ENCODE peak calls at places on chromosomes 6 and 20, in nine cellular contexts. H is mammary epithelial cell, S is ovary, W is fibroblast of lung, J is A673, C is GM23248, T is heart right ventricle, A is OCI-LY7, R is SJSA1. L is an unnamed sample. For H3K9me3, the result is how much of the 10 kb centered on the place peaks cover.

GRCh38 chr6:15941168-15941567 is 187.7 kb upstream of the MYLIP start:
- DNase-seq in H (no peak), S (no peak), W (no peak), J (no peak), C (no peak), T (no peak), A (no peak), R (no peak), L (no peak)

GRCh38 chr6:85552652-85553051 is 41.0 kb downstream of the SNX14 start:
- DNase-seq in H (no peak), S (no peak), W (no peak), J (no peak), C (no peak), T (no peak), A (no peak), R (no peak), L (no peak)

GRCh38 chr6:17098538-17098937 is 3.3 kb upstream of the STMND1 start:
- DNase-seq in H (no peak), S (no peak), W (peak), J (no peak), C (peak), T (no peak), A (no peak), R (no peak), L (no peak)

GRCh38 chr6:125304970-125305369 is 3.2 kb upstream of the HDDC2 start:
- DNase-seq in H (no peak), S (no peak), W (no peak), J (no peak), C (no peak), T (no peak), A (no peak), R (no peak), L (no peak)

GRCh38 chr6:11098009-11098408 is 4.4 kb downstream of the SMIM13 start:
- DNase-seq in H (no peak), S (no peak), W (no peak), J (no peak), C (no peak), T (no peak), A (no peak), R (no peak), L (no peak)

GRCh38 chr6:19356692-19357091 is 480.5 kb upstream of the ID4 start:
- DNase-seq in H (peak), S (no peak), W (no peak), J (no peak), C (peak), T (no peak), A (no peak), R (no peak), L (no peak)

GRCh38 chr20:59015411-59015810 is 3.8 kb upstream of the TUBB1 start:
- DNase-seq in H (no peak), S (no peak), W (no peak), J (no peak), C (no peak), T (no peak), A (no peak), R (no peak), L (no peak)

GRCh38 chr6:162778603-162779002 is 50.8 kb downstream of the PACRG start:
- DNase-seq in H (no peak), S (no peak), W (no peak), J (no peak), C (no peak), T (no peak), A (no peak), R (no peak), L (no peak)

GRCh38 chr6:152634773-152635172 is 2.4 kb downstream of the SYNE1 start:
- DNase-seq in H (no peak), S (no peak), W (no peak), J (no peak), C (peak), T (no peak), A (no peak), R (no peak), L (no peak)

GRCh38 chr20:2132461-2132901 is 30.9 kb downstream of the STK35 start:
- DNase-seq in H (peak), S (no peak), W (no peak), J (no peak), C (peak), T (no peak), A (no peak), R (no peak), L (no peak)

GRCh38 chr6:170087946-170088348 is 202.9 kb downstream of the DLL1 start:
- DNase-seq in H (no peak), S (no peak), W (no peak), J (no peak), C (no peak), T (no peak), A (peak), R (peak), L (no peak)

GRCh38 chr6:129860901-129861665 is at the start of gene TMEM244:
- DNase-seq in H (no peak), S (no peak), W (peak), J (no peak), C (peak), T (no peak), A (no peak), R (no peak), L (no peak)

GRCh38 chr6:6803180-6803978 is 214.9 kb downstream of the LY86 start:
- DNase-seq in H (peak), S (no peak), W (no peak), J (no peak), C (no peak), T (no peak), A (peak), R (no peak), L (no peak)

GRCh38 chr6:21180800-21181337 is 412.7 kb upstream of the SOX4 start:
- DNase-seq in H (no peak), S (no peak), W (no peak), J (no peak), C (no peak), T (no peak), A (no peak), R (no peak), L (no peak)

GRCh38 chr6:40791004-40791403 is 203.8 kb upstream of the LRFN2 start:
- DNase-seq in H (peak), S (no peak), W (no peak), J (no peak), C (peak), T (no peak), A (no peak), R (no peak), L (no peak)

GRCh38 chr6:1930356-1930755 is 315.0 kb downstream of the GMDS start:
- DNase-seq in H (no peak), S (no peak), W (no peak), J (no peak), C (peak), T (no peak), A (no peak), R (no peak), L (no peak)

GRCh38 chr6:17042422-17043147 is 59.3 kb upstream of the STMND1 start:
- DNase-seq in H (peak), S (no peak), W (peak), J (peak), C (peak), T (peak), A (no peak), R (peak), L (no peak)

GRCh38 chr6:23106951-23107350 is 537.6 kb downstream of the HDGFL1 start:
- DNase-seq in H (peak), S (no peak), W (peak), J (no peak), C (peak), T (no peak), A (no peak), R (no peak), L (no peak)
- H3K9me3 ChIP-seq in H (under half), S (under half), W (under half), J (under half), C (under half), T (under half), A (under half), R (under half), L (under half)

GRCh38 chr6:167572841-167573271 is 248.0 kb downstream of the TTLL2 start:
- DNase-seq in H (no peak), S (no peak), W (no peak), J (no peak), C (no peak), T (no peak), A (no peak), R (peak), L (no peak)

GRCh38 chr6:167575201-167575696 is 250.4 kb downstream of the TTLL2 start:
- DNase-seq in H (no peak), S (no peak), W (no peak), J (no peak), C (no peak), T (no peak), A (no peak), R (no peak), L (no peak)

GRCh38 chr6:167576050-167576741 is 250.5 kb upstream of the AFDN start:
- DNase-seq in H (no peak), S (no peak), W (no peak), J (no peak), C (no peak), T (no peak), A (no peak), R (no peak), L (no peak)

GRCh38 chr6:167573461-167574215 is 248.8 kb downstream of the TTLL2 start:
- DNase-seq in H (no peak), S (peak), W (no peak), J (no peak), C (no peak), T (no peak), A (no peak), R (no peak), L (no peak)

DNA sequence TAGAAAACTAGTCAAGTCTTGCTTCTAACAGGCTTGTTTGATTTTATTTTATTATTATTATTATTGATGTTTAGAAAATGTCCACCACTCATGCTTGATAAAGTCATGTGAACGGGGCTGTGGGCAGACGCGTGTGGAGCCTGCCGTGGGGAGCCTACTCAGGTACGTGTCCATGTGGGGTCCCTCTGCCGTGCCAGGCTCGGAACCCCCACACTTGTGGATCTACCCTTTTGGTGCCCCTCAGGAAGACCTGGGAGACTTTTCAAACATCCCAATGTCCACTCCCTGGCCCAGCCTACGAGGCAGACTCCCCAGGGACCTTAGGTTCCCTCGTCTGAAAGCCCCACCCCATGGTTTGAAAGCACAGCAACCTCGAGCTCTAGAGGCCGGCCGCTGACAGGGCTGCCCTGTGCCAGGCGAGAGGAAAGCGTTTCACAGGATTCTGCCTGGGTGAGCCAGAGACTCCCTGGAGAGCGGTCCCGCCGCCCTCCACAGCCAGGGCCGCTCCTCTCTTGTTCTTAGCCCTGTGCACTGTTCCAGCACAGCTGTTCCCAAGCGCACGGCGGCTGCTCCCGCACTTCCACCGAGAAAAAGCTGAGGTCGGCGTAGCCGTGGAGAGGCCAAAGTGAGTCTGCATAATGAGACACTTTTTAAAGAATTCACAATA is 249.7 kb downstream of the TTLL2 start:
- DNase-seq in H (no peak), S (no peak), W (no peak), J (no peak), C (no peak), T (no peak), A (no peak), R (no peak), L (no peak)
- H3K9me3 ChIP-seq in H (under half), S (under half), W (under half), J (under half), C (under half), T (under half), A (under half), R (under half), L (under half)

GRCh38 chr6:80425089-80425823 is 318.8 kb downstream of the BCKDHB start:
- DNase-seq in H (peak), S (no peak), W (peak), J (no peak), C (peak), T (no peak), A (no peak), R (peak), L (no peak)
- H3K9me3 ChIP-seq in H (under half), S (under half), W (under half), J (under half), C (under half), T (under half), A (under half), R (under half), L (under half)

GRCh38 chr20:37456948-37457347 is 64.1 kb upstream of the NNAT start:
- DNase-seq in H (no peak), S (no peak), W (no peak), J (no peak), C (no peak), T (no peak), A (no peak), R (no peak), L (no peak)

GRCh38 chr20:37455659-37456058 is 65.4 kb upstream of the NNAT start:
- DNase-seq in H (no peak), S (no peak), W (no peak), J (no peak), C (no peak), T (no peak), A (no peak), R (no peak), L (no peak)

GRCh38 chr20:37453288-37453687 is 67.8 kb upstream of the NNAT start:
- DNase-seq in H (no peak), S (no peak), W (no peak), J (no peak), C (no peak), T (no peak), A (no peak), R (no peak), L (no peak)

GRCh38 chr20:37453836-37454235 is 67.2 kb upstream of the NNAT start:
- DNase-seq in H (no peak), S (no peak), W (no peak), J (no peak), C (no peak), T (no peak), A (no peak), R (no peak), L (no peak)

DNA sequence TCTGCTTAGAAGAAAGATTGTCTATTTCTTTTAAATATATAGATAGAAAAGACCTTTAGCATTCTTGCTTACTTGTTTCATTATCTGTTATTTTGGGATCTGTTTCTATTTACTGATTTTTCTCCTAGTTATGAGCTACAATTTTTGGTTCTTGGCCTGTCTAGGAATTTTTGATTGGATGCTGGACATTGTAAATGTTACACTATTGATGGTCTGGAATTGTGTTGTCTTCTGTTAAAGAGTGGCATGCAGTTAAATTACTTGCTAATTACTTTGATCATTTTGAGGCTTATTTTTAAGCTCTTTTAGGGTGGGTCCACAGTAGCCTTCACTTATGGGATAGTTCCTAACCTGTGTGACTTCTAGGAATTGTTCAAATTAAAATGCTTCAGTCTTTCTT is 66.4 kb upstream of the NNAT start:
- DNase-seq in H (no peak), S (no peak), W (no peak), J (no peak), C (no peak), T (no peak), A (no peak), R (no peak), L (no peak)
- H3K9me3 ChIP-seq in H (under half), S (under half), W (under half), J (under half), C (under half), T (under half), A (under half), R (under half), L (under half)

GRCh38 chr6:301526-301925 is 9.2 kb downstream of the DUSP22 start:
- DNase-seq in H (no peak), S (no peak), W (no peak), J (no peak), C (no peak), T (no peak), A (no peak), R (no peak), L (no peak)
- H3K9me3 ChIP-seq in H (under half), S (under half), W (under half), J (under half), C (under half), T (under half), A (under half), R (under half), L (under half)

DNA sequence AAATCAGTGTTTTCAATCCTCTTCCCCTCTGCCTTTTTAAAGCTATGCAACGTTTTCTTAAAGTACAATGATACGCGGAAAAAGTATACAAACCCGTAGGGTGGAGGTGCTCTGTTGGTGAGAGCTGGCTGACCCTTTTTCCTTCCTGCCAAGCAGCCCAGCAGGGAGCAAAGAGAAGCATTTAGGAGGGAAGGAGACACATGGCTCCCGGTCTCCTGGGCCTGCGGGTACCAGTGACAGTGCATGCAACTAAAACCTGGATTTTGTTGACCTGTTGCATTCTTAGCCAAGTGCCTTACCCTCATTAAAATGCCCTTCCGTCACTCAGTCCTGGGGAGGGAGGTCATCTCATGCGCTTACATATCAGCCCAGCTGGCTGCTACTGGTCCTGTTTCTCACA is 87.2 kb downstream of the SLX4IP start:
- DNase-seq in H (no peak), S (no peak), W (no peak), J (no peak), C (no peak), T (no peak), A (no peak), R (no peak), L (no peak)
- H3K9me3 ChIP-seq in H (under half), S (under half), W (under half), J (under half), C (under half), T (under half), A (under half), R (under half), L (under half)

GRCh38 chr6:303948-304558 is 11.8 kb downstream of the DUSP22 start:
- DNase-seq in H (no peak), S (no peak), W (no peak), J (no peak), C (no peak), T (no peak), A (no peak), R (no peak), L (no peak)

GRCh38 chr6:301929-302705 is 9.8 kb downstream of the DUSP22 start:
- DNase-seq in H (no peak), S (no peak), W (no peak), J (no peak), C (no peak), T (no peak), A (no peak), R (no peak), L (no peak)

GRCh38 chr6:300494-301198 is 8.4 kb downstream of the DUSP22 start:
- DNase-seq in H (no peak), S (no peak), W (no peak), J (no peak), C (no peak), T (no peak), A (no peak), R (no peak), L (no peak)

GRCh38 chr6:303263-303662 is 11.0 kb downstream of the DUSP22 start:
- DNase-seq in H (no peak), S (no peak), W (no peak), J (no peak), C (no peak), T (no peak), A (no peak), R (no peak), L (no peak)

DNA sequence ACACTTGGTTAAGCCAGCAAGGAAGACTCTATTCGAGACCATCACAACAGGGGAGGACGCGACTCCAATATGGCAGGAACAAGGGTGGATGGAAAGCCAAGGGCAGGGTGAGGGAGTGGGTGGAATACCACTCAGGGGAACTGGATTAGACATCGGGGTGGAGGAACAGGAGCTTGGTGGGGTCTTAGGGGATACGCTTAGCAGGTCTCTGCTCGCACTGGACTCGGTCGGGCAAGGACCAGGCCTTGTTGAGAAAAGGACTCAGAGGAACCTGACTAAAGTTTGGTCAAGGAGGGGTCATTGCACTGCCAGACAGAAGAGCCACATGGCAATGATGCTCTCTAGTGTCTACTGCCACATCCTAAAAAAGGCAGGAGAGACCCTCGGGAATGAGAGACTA is 10.5 kb downstream of the DUSP22 start:
- DNase-seq in H (no peak), S (no peak), W (no peak), J (no peak), C (no peak), T (no peak), A (no peak), R (no peak), L (no peak)
- H3K9me3 ChIP-seq in H (under half), S (under half), W (under half), J (under half), C (under half), T (under half), A (under half), R (under half), L (under half)

DNA sequence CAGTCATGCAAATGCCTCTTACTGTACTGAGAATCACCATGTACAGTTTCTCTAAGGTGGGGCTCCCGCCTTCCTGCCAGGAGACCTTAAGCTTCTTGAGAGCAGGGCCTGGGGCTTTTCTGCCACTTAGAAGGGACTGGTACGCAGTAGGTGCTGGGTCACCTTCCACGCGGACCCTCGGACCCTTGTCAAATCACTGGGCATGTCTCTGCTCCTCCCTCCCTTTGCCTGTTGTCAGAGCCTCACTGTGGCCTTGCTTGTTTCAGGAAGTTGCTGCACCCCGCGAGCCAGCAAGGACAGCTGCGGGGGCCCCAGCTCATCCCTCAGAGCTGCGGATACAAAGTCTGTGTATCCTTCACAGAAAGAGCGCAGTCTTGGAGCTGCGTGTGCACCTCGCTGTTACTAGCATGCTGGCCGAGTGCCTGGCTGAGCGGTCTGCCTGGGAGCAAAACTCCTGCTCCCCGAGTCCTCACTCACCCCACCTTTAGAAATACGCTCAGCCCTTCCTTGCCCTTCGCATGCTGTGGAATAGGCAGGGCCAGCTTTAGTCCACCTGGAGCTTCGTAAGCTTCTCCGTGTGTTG is 30.7 kb upstream of the IRF4 start:
- DNase-seq in H (no peak), S (no peak), W (no peak), J (no peak), C (no peak), T (no peak), A (peak), R (no peak), L (no peak)
- H3K9me3 ChIP-seq in H (under half), S (under half), W (under half), J (under half), C (under half), T (under half), A (under half), R (under half), L (under half)

DNA sequence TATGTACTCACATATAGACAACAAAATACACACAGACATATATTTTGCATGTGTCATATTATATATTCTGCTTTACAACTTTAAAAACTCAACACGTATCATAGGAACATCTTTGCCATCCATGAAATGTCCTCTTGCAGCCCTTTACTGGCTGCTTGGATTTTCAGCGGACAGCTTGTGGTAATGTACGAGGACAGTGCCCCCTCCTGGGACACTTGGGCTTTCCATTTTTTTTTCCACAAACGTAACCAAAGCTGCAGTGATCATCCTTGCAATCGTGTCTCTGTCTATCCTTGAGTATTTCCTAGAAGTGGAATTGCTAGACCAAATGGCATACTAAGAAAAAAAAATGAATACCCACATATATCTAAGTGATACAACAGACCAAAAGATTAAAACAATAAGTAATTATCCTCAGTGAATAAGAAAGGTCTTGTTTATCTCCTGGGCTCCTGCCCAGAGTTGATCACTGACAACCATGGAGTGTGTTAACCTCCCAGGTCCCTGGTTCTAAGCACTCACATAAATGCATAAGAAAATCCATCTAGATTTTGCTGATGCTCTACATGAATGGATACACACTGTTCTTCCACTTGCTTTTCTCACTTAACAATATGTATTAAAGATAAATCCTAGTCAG is 18.1 kb downstream of the BPI start:
- DNase-seq in H (peak), S (peak), W (peak), J (peak), C (peak), T (peak), A (no peak), R (no peak), L (no peak)
- H3K9me3 ChIP-seq in H (under half), S (under half), W (under half), J (under half), C (under half), T (under half), A (under half), R (under half), L (under half)